ENCODE peak calls at places on chromosomes 6 and 20, in six cellular contexts. W, K, Y, N, P and L are unnamed samples.

GRCh38 chr6:128617285-128617684 is 96.9 kb upstream of the PTPRK start:
- DNase-seq in W (no peak), K (no peak), Y (no peak), N (no peak), P (no peak), L (no peak)

GRCh38 chr6:27281105-27281539 is 31.0 kb downstream of the POM121L2 start:
- DNase-seq in W (no peak), K (no peak), Y (no peak), N (no peak), P (no peak), L (no peak)

GRCh38 chr6:137145421-137145820 is 28.0 kb downstream of the IL22RA2 start:
- DNase-seq in W (no peak), K (no peak), Y (no peak), N (no peak), P (no peak), L (no peak)

GRCh38 chr6:149134531-149134933 is 183.0 kb upstream of the TAB2 start:
- DNase-seq in W (no peak), K (no peak), Y (no peak), N (no peak), P (peak), L (no peak)

GRCh38 chr6:137370871-137371633 is 123.1 kb downstream of the OLIG3 start:
- DNase-seq in W (no peak), K (no peak), Y (no peak), N (no peak), P (no peak), L (no peak)

GRCh38 chr20:39588148-39588757 is 626.1 kb downstream of the DHX35 start:
- DNase-seq in W (no peak), K (no peak), Y (no peak), N (no peak), P (no peak), L (no peak)

GRCh38 chr6:119453242-119453641 is 103.7 kb upstream of the MAN1A1 start:
- DNase-seq in W (no peak), K (no peak), Y (no peak), N (no peak), P (no peak), L (no peak)

GRCh38 chr6:36595168-36595818 is 1.1 kb downstream of the SRSF3 start:
- DNase-seq in W (no peak), K (no peak), Y (no peak), N (no peak), P (peak), L (no peak)

GRCh38 chr6:135576055-135576454 is 78.5 kb upstream of the AHI1 start:
- DNase-seq in W (no peak), K (no peak), Y (no peak), N (no peak), P (peak), L (no peak)

GRCh38 chr20:33791959-33792597 is 19.1 kb upstream of the CHMP4B start:
- DNase-seq in W (peak), K (peak), Y (no peak), N (no peak), P (peak), L (peak)

GRCh38 chr6:13581700-13582229 is 7.4 kb downstream of the SIRT5 start:
- DNase-seq in W (no peak), K (no peak), Y (no peak), N (no peak), P (no peak), L (no peak)

GRCh38 chr20:3616250-3616649 is 46.9 kb downstream of the GFRA4 start:
- DNase-seq in W (no peak), K (no peak), Y (no peak), N (no peak), P (peak), L (no peak)

GRCh38 chr6:36766649-36766945 is 69.0 kb downstream of the RAB44 start:
- DNase-seq in W (no peak), K (no peak), Y (no peak), N (no peak), P (no peak), L (no peak)

GRCh38 chr6:106063448-106063850 is 22.7 kb upstream of the PRDM1 start:
- DNase-seq in W (no peak), K (no peak), Y (no peak), N (no peak), P (no peak), L (no peak)

GRCh38 chr6:7144810-7145209 is 37.0 kb downstream of the RREB1 start:
- DNase-seq in W (no peak), K (no peak), Y (no peak), N (no peak), P (no peak), L (no peak)

GRCh38 chr6:7145269-7146078 is 37.7 kb downstream of the RREB1 start:
- DNase-seq in W (no peak), K (no peak), Y (no peak), N (no peak), P (no peak), L (no peak)

GRCh38 chr6:7142228-7142801 is 34.6 kb downstream of the RREB1 start:
- DNase-seq in W (no peak), K (no peak), Y (no peak), N (no peak), P (no peak), L (no peak)

GRCh38 chr6:7140631-7141366 is 33.0 kb downstream of the RREB1 start:
- DNase-seq in W (peak), K (peak), Y (peak), N (no peak), P (peak), L (peak)

DNA sequence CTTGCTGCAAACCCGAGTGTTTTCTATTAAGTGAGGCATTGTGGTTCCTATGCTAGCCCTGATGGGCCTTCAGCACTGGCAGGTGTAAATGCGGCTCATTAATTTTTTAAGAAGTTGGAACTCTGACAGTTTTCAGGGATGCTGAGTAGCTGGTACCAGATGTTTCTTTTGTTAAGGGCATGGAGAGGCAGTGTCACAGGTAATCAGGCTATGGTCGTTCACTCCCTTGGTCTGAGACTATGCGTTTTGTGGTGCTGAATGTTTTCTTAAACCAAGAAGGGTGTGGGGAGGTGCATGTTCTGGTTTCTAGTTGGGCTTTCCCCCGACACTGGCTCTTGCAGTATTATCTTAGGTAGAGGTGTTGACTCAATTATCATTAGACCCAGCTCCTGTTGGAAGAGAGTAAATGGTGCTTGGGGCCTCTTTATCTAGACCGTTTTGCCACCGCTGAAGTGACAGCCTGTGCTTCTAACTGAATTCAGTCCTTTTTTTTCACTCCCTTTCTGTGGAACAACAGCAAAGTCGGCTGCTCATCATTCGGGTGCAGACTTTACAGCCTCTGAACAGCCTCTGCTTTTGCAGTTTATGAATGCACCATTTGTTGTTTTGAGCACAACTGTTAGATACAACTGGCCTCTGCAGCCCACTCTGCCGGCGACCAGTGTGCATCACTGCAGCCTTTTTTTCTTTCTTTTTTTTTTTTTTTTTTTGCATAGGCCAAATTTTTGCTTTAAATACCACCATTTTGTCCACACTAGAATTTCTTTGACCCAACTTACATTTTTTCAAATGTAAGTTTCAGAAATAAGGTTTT is 35.6 kb downstream of the RREB1 start:
- DNase-seq in W (no peak), K (no peak), Y (no peak), N (no peak), P (no peak), L (peak)
- TF ChIP-seq CTCF in W (peak), K (peak), Y (no peak), N (no peak), P (peak), L (no peak)

DNA sequence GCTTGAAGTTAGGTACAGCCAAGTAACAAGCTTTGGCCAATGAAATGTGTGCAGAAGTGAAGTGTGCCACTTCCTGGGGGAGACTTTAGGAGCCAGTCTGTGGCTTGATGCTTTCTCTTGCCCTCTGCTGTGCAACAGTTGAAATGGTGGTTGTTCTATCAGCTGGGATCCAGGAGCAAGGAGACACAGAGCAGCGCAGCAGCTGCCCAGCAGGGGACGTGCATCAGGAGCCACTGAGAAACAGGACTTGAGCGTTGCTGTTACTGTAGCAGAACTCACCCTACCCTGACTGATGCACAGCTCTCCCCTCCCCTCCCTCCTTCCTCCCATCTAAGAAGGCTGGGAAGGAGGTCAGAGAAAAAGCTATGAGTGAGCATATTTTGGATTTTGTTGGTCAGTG is 18.9 kb upstream of the CCN5 start:
- DNase-seq in W (no peak), K (no peak), Y (no peak), N (no peak), P (no peak), L (no peak)
- TF ChIP-seq CTCF in W (no peak), K (no peak), Y (no peak), N (peak), P (no peak), L (no peak)

GRCh38 chr6:110946498-110946897 is 12.0 kb upstream of the GTF3C6 start:
- DNase-seq in W (no peak), K (no peak), Y (no peak), N (no peak), P (peak), L (no peak)

GRCh38 chr6:110951008-110951407 is 7.5 kb upstream of the GTF3C6 start:
- DNase-seq in W (no peak), K (no peak), Y (no peak), N (no peak), P (no peak), L (no peak)

GRCh38 chr6:110950443-110950842 is 8.1 kb upstream of the GTF3C6 start:
- DNase-seq in W (no peak), K (no peak), Y (no peak), N (no peak), P (no peak), L (no peak)

GRCh38 chr6:110951986-110952794 is 6.3 kb upstream of the GTF3C6 start:
- DNase-seq in W (no peak), K (no peak), Y (no peak), N (peak), P (peak), L (no peak)

DNA sequence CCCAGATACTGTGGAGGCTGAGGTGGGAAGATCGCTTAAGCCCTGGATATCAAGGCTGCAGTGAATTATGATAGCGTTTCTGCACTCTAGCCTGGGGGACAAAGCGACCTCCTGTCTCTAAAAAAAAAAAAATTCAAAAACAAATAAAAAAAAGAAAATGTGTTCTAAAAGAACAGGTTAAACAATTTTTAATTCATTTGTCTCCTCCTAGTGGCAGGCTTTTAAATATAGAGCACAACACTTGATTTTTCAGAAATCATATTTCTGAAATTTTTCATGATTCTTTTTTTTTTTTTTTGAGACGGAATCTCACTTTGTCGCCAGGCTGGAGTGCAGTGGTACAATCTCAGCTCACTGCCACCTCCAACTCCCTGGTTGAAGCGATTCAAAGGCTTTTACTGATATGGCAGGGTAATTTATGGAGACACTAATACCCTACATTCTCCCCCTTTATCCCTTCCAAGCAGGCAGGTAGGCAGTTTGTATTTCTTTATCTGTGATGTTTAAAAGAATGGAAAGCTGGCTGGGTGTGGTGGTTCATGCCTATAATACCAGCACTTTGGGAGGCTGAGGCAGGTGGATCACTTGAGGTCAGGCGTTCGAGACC is 8.7 kb upstream of the GTF3C6 start:
- DNase-seq in W (no peak), K (no peak), Y (no peak), N (no peak), P (peak), L (no peak)
- TF ChIP-seq CTCF in W (peak), K (peak), Y (peak), N (peak), P (peak), L (peak)

GRCh38 chr6:142749556-142749955 is 195.4 kb downstream of the HIVEP2 start:
- DNase-seq in W (no peak), K (no peak), Y (no peak), N (no peak), P (no peak), L (no peak)
- TF ChIP-seq CTCF in W (no peak), K (no peak), Y (no peak), N (no peak), P (no peak), L (no peak)

GRCh38 chr6:131366223-131366622 is 206.8 kb upstream of the ARG1 start:
- DNase-seq in W (no peak), K (no peak), Y (no peak), N (no peak), P (no peak), L (no peak)

GRCh38 chr6:131362696-131363095 is 210.3 kb upstream of the ARG1 start:
- DNase-seq in W (no peak), K (no peak), Y (no peak), N (no peak), P (no peak), L (no peak)

GRCh38 chr6:131367206-131367873 is 205.7 kb upstream of the ARG1 start:
- DNase-seq in W (no peak), K (no peak), Y (no peak), N (no peak), P (no peak), L (no peak)

GRCh38 chr6:131372535-131372934 is 200.5 kb upstream of the ARG1 start:
- DNase-seq in W (no peak), K (no peak), Y (no peak), N (no peak), P (peak), L (no peak)

GRCh38 chr6:131368077-131368911 is 204.7 kb upstream of the ARG1 start:
- DNase-seq in W (peak), K (no peak), Y (peak), N (no peak), P (peak), L (no peak)
- TF ChIP-seq CTCF in W (no peak), K (no peak), Y (no peak), N (no peak), P (no peak), L (no peak)